ENCODE peak calls at places on chromosomes 1 and 21, in ten cellular contexts. U is C1 segment of cervical spinal cord, E is RPMI8226, Z is activated gamma-delta T cell, J is ureter, F is epithelial cell of prostate, B is cardiac muscle cell, G is mesendoderm, M is psoas muscle, K is T follicular helper cell. H is an unnamed sample.
A peak's percentile ranks its signal among the peaks of the same experiment; 100 is the strongest.

GRCh38 chr1:11026052-11026451 is 13.6 kb downstream of the TARDBP start:
- DNase-seq in U (no peak), E (no peak), Z (no peak), J (no peak), F (no peak), B (no peak), G (no peak), M (no peak), K (no peak), H (no peak)

GRCh38 chr1:116711061-116711582 is 43.1 kb upstream of the CD2 start:
- DNase-seq in U (no peak), E (no peak), Z (no peak), J (peak; percentile 25), F (no peak), B (peak; percentile 49), G (peak; percentile 49), M (no peak), K (no peak), H (no peak)

GRCh38 chr1:184088037-184088436 is 36.5 kb downstream of the TSEN15 start:
- DNase-seq in U (no peak), E (no peak), Z (no peak), J (no peak), F (no peak), B (no peak), G (peak; percentile 10), M (no peak), K (no peak), H (no peak)

GRCh38 chr1:54407201-54407956 is 1.2 kb upstream of the SSBP3 start:
- DNase-seq in U (peak; percentile 63), E (peak; percentile 93), Z (no peak), J (peak; percentile 79), F (peak; percentile 80), B (peak; percentile 95), G (peak; percentile 98), M (peak; percentile 47), K (peak; percentile 70), H (peak; percentile 36)

GRCh38 chr1:121519042-121519755 is 334.4 kb downstream of the SRGAP2C start:
- DNase-seq in U (peak; percentile 60), E (peak; percentile 93), Z (peak; percentile 65), J (peak; percentile 49), F (no peak), B (peak; percentile 76), G (peak; percentile 88), M (peak; percentile 40), K (peak; percentile 77), H (peak; percentile 78)

GRCh38 chr21:31011412-31011811 is 26.9 kb downstream of the KRTAP19-8 start:
- DNase-seq in U (no peak), E (no peak), Z (no peak), J (no peak), F (no peak), B (no peak), G (no peak), M (no peak), K (no peak), H (no peak)

GRCh38 chr1:38872401-38873026 is 634 bp downstream of the MYCBP start:
- DNase-seq in U (peak; percentile 51), E (peak; percentile 59), Z (no peak), J (no peak), F (no peak), B (peak; percentile 32), G (peak; percentile 19), M (peak; percentile 23), K (no peak), H (peak; percentile 9)

GRCh38 chr1:113307771-113308451 is 82.4 kb upstream of the MAGI3 start:
- DNase-seq in U (no peak), E (no peak), Z (no peak), J (no peak), F (peak; percentile 45), B (no peak), G (peak; percentile 73), M (no peak), K (no peak), H (no peak)

GRCh38 chr21:34968414-34969333 is 80.4 kb downstream of the RUNX1 start:
- DNase-seq in U (no peak), E (no peak), Z (no peak), J (no peak), F (no peak), B (no peak), G (no peak), M (no peak), K (no peak), H (no peak)

GRCh38 chr1:201708085-201708512 is 120.9 kb upstream of the IPO9 start:
- DNase-seq in U (no peak), E (peak; percentile 37), Z (no peak), J (no peak), F (no peak), B (no peak), G (peak; percentile 67), M (no peak), K (no peak), H (no peak)

GRCh38 chr1:207414606-207415108 is 39.5 kb upstream of the CR2 start:
- DNase-seq in U (no peak), E (peak; percentile 88), Z (no peak), J (no peak), F (no peak), B (no peak), G (no peak), M (no peak), K (no peak), H (no peak)

GRCh38 chr1:156241311-156241811 is 623 bp upstream of the BGLAP start:
- DNase-seq in U (no peak), E (no peak), Z (no peak), J (no peak), F (no peak), B (no peak), G (no peak), M (no peak), K (no peak), H (no peak)